ENCODE peak calls at places on chromosomes 4 and X, in seven cellular contexts. J is Peyer's patch, D is breast epithelium, O is uterus, B is K562, Z is sigmoid colon, Y is A549. N is an unnamed sample.
A peak's percentile ranks its signal among the peaks of the same experiment; 100 is the strongest.

GRCh38 chr4:1843852-1844251 is 12.1 kb downstream of the LETM1 start:
- DNase-seq in Z (no peak), B (no peak), D (no peak), O (no peak), J (no peak), Y (no peak), N (no peak)

GRCh38 chr4:152896819-152897218 is 39.3 kb upstream of the FHDC1 start:
- DNase-seq in Z (no peak), J (no peak), O (no peak), Y (no peak), D (no peak), B (no peak), N (no peak)

GRCh38 chr4:77120888-77121508 is 36.0 kb upstream of the CCNG2 start:
- DNase-seq in Y (no peak), Z (no peak), J (no peak), B (no peak), O (no peak), D (no peak), N (no peak)

GRCh38 chrX:132025085-132025484 is 2.0 kb downstream of the STK26 start:
- DNase-seq in Y (no peak), J (no peak), B (no peak), D (no peak), Z (no peak), O (no peak), N (no peak)

GRCh38 chr4:139014391-139015268 is 951 bp upstream of the NOCT start:
- DNase-seq in D (no peak), Z (peak; percentile 15), B (no peak), O (peak; percentile 39), Y (peak; percentile 84), J (no peak), N (no peak)

GRCh38 chrX:37825225-37825842 is 22.0 kb downstream of the DYNLT3 start:
- DNase-seq in O (peak; percentile 22), Z (peak; percentile 64), Y (peak; percentile 38), D (no peak), B (peak; percentile 19), J (no peak), N (no peak)

GRCh38 chr4:6878451-6879059 is 31.1 kb upstream of the TBC1D14 start:
- DNase-seq in Z (no peak), B (no peak), O (no peak), J (no peak), Y (no peak), D (no peak), N (no peak)

GRCh38 chr4:30718889-30719252 is 1.3 kb upstream of the PCDH7 start:
- DNase-seq in D (no peak), J (no peak), B (no peak), O (peak; percentile 13), Z (no peak), Y (no peak), N (no peak)

GRCh38 chrX:112819013-112819635 is 21.5 kb downstream of the AMOT start:
- DNase-seq in Z (no peak), J (peak; percentile 52), O (no peak), D (no peak), B (no peak), Y (no peak), N (no peak)

GRCh38 chrX:55593296-55593695 is 29.9 kb upstream of the FOXR2 start:
- DNase-seq in Y (no peak), Z (no peak), D (no peak), O (no peak), J (no peak), B (no peak), N (no peak)

GRCh38 chr4:173014113-173014558 is 154.5 kb upstream of the GALNT7 start:
- DNase-seq in B (no peak), Y (peak; percentile 70), D (no peak), J (no peak), Z (no peak), O (peak; percentile 24), N (no peak)

GRCh38 chr4:189022441-189023035 is 883.3 kb downstream of the TRIML1 start:
- DNase-seq in D (no peak), J (no peak), B (no peak), Y (no peak), O (no peak), Z (no peak), N (no peak)

GRCh38 chr4:11487139-11487538 is 58.4 kb upstream of the HS3ST1 start:
- DNase-seq in O (no peak), D (no peak), B (no peak), Y (no peak), J (no peak), Z (no peak), N (no peak)

GRCh38 chr4:100149190-100149589 is 41.1 kb downstream of the DDIT4L start:
- DNase-seq in J (no peak), O (no peak), D (no peak), Y (no peak), B (no peak), Z (no peak), N (no peak)

GRCh38 chr4:188942606-188943005 is 803.4 kb downstream of the TRIML1 start:
- DNase-seq in Z (no peak), B (no peak), J (no peak), O (no peak), D (no peak), Y (no peak), N (no peak)

GRCh38 chr4:153345011-153345981 is 808 bp downstream of the MND1 start:
- DNase-seq in J (no peak), D (no peak), Y (peak; percentile 57), O (no peak), Z (peak; percentile 66), B (peak; percentile 64), N (no peak)

GRCh38 chrX:152028611-152029010 is 54.1 kb upstream of the GABRE start:
- DNase-seq in D (no peak), Z (no peak), J (no peak), O (no peak), B (no peak), Y (no peak), N (no peak)

GRCh38 chrX:23699636-23700194 is 32.4 kb downstream of the PRDX4 start:
- DNase-seq in Y (no peak), D (no peak), O (peak; percentile 19), Z (no peak), J (no peak), B (peak; percentile 56), N (no peak)

GRCh38 chr4:88843067-88843723 is 145.6 kb upstream of the NAP1L5 start:
- DNase-seq in B (no peak), D (no peak), Y (no peak), O (no peak), Z (no peak), J (no peak), N (no peak)

DNA sequence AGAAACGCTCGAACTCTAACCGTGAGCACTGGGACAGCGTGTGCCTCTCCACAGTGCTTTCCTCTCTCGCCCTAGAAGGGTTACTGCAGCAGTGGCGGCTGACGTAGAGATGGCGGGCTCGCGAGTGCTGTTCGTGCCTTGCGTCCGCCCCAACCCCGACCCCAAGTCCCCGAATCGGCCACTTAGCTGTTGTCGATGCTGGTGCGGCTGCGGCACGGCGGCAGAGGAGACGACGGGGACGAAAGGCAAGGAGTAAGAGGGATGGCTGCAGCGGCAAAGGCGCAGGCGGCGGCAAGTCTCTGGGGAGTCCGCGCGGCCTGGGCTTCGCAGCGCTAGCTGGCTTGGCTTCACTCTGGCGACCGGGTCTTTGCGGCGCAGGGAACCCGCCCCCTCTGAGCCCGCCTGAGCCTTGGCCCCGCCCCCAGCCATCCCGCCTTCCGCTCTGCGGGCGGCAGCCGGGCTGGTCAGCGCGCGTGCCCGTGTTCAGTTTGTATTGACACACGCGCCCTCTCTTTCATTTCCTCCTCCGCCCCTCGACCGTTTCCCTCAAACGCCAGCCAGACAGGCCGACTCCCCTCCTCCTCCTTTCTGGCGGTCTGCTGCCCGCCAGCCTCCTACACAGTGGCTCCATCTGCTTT is at the start of gene SPIN4:
- DNase-seq in B (peak; percentile 78), O (peak; percentile 81), Z (peak; percentile 90), J (peak; percentile 88), Y (peak; percentile 91), D (peak; percentile 80), N (peak; percentile 14)
- TF ChIP-seq POLR2A in B (peak; percentile 75), O (peak; percentile 42), Z (peak; percentile 47), J (no peak), Y (peak; percentile 75), D (no peak), N (peak; percentile 70)

GRCh38 chr4:56731857-56732256 is 50.8 kb upstream of the HOPX start:
- DNase-seq in Y (no peak), J (peak; percentile 59), D (no peak), O (no peak), B (peak; percentile 34), Z (no peak), N (no peak)
- H3K27ac ChIP-seq in Y (no peak overlapping the region), J (no peak overlapping the region), D (no peak overlapping the region), O (no peak overlapping the region), B (no peak overlapping the region), Z (no peak overlapping the region), N (no peak overlapping the region)

GRCh38 chrX:128460835-128461234 is 408.6 kb upstream of the ACTRT1 start:
- DNase-seq in B (no peak), Z (no peak), Y (peak; percentile 11), J (no peak), D (no peak), O (no peak), N (no peak)
- TF ChIP-seq CTCF in B (no peak), Z (no peak), Y (no peak), J (no peak), D (no peak), O (no peak), N (no peak)

GRCh38 chrX:1533083-1533482 is 3.9 kb downstream of the P2RY8 start:
- DNase-seq in D (no peak), Y (no peak), O (no peak), Z (no peak), B (no peak), J (no peak), N (no peak)

GRCh38 chrX:1535241-1536041 is 1.5 kb downstream of the P2RY8 start:
- DNase-seq in B (no peak), D (no peak), J (peak; percentile 36), Y (no peak), Z (no peak), O (no peak), N (peak; percentile 1)

GRCh38 chrX:1537031-1537715 is at the start of gene P2RY8:
- DNase-seq in Z (peak; percentile 79), Y (peak; percentile 64), B (no peak), O (peak; percentile 52), D (no peak), J (peak; percentile 55), N (peak; percentile 29)

GRCh38 chrX:1536712-1537030 is 314 bp downstream of the P2RY8 start:
- DNase-seq in Z (no peak), D (no peak), B (no peak), J (no peak), O (no peak), Y (no peak), N (no peak)

DNA sequence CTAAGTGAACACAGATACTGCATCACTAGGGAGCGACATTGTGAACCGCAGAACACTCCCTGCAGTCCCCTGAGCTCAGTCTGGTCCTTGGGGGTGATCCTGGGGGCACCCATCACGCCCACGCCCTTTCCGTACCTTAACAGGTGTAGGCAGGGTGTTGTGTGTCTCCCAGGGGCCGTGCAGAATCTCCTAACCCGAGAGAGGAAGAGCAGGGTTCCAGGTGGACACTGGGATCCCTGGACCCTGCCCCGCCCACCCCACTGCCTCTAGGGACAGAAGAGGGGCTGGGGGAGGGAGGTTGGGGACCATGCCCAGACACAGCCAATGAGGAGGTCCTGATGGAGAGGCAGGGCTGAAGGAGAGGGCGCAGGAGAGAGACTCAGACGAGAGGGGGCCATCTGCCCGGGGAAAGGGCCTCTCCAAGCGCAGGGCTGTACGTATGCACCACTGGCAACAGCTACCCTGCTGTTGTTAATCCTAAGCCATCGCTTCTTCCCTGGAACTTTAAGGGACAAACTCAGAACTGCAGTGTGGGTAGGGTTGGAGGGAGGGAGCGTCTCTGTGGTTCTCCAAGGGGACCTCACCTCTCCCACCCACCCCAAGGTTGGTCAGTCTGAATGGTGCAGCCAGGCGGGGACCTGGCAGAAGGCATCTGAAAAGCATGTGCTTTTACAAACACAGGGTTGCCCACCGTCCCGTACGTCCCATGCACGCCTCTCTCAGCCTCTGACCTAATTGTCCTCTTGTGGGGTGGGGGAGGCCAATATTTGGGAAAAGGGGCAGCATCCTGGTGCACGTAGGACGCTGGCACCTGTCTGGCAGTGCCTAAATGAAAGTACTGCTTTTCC is 2.4 kb downstream of the P2RY8 start:
- DNase-seq in B (peak; percentile 43), Z (no peak), O (no peak), Y (no peak), D (no peak), J (peak; percentile 43), N (no peak)
- TF ChIP-seq POLR2A in B (no peak), Z (no peak), O (no peak), Y (no peak), D (no peak), J (no peak), N (no peak)

N was measured in esophagus squamous epithelium.